ENCODE peak calls at places on chromosomes 12 and 14, in nine cellular contexts. One of them, this sample, is unnamed.

GRCh38 chr12:90922068-90922743 is 32.8 kb downstream of the CCER1 start:
- DNase-seq in activated CD8-positive, alpha-beta memory T cell treated with anti-CD3 and anti-CD28 coated beads for 24 hours: no peak
- DNase-seq in NCI-H2029: no peak
- DNase-seq in left cardiac atrium: no peak
- DNase-seq in nephron progenitor cell: no peak
- DNase-seq in NCI-H1105: no peak
- DNase-seq in tibial nerve: no peak
- DNase-seq in Caco-2: no peak
- DNase-seq in T follicular helper cell: no peak
- DNase-seq in this sample: no peak

GRCh38 chr12:862303-862911 is 87.1 kb downstream of the RAD52 start:
- DNase-seq in NCI-H2029: no peak
- DNase-seq in activated CD8-positive, alpha-beta memory T cell treated with anti-CD3 and anti-CD28 coated beads for 24 hours: no peak
- DNase-seq in NCI-H1105: no peak
- DNase-seq in T follicular helper cell: no peak
- DNase-seq in tibial nerve: no peak
- DNase-seq in nephron progenitor cell: no peak
- DNase-seq in left cardiac atrium: no peak
- DNase-seq in Caco-2: no peak
- DNase-seq in this sample: no peak

GRCh38 chr12:131621701-131622421 is 89.0 kb upstream of the SFSWAP start:
- DNase-seq in tibial nerve: no peak
- DNase-seq in activated CD8-positive, alpha-beta memory T cell treated with anti-CD3 and anti-CD28 coated beads for 24 hours: no peak
- DNase-seq in T follicular helper cell: no peak
- DNase-seq in Caco-2: no peak
- DNase-seq in NCI-H1105: no peak
- DNase-seq in NCI-H2029: no peak
- DNase-seq in left cardiac atrium: no peak
- DNase-seq in nephron progenitor cell: peak; percentile 44
- DNase-seq in this sample: no peak

GRCh38 chr12:96225003-96225855 is 31.1 kb downstream of the ELK3 start:
- DNase-seq in left cardiac atrium: peak; percentile 67
- DNase-seq in activated CD8-positive, alpha-beta memory T cell treated with anti-CD3 and anti-CD28 coated beads for 24 hours: no peak
- DNase-seq in NCI-H1105: peak; percentile 88
- DNase-seq in tibial nerve: no peak
- DNase-seq in Caco-2: no peak
- DNase-seq in nephron progenitor cell: no peak
- DNase-seq in T follicular helper cell: no peak
- DNase-seq in NCI-H2029: no peak
- DNase-seq in this sample: no peak

GRCh38 chr14:103296007-103296406 is 38.0 kb upstream of the EIF5 start:
- DNase-seq in NCI-H2029: no peak
- DNase-seq in activated CD8-positive, alpha-beta memory T cell treated with anti-CD3 and anti-CD28 coated beads for 24 hours: no peak
- DNase-seq in Caco-2: no peak
- DNase-seq in left cardiac atrium: no peak
- DNase-seq in tibial nerve: no peak
- DNase-seq in T follicular helper cell: no peak
- DNase-seq in NCI-H1105: no peak
- DNase-seq in nephron progenitor cell: no peak
- DNase-seq in this sample: peak; percentile 22

GRCh38 chr14:95499354-95499750 is 17.1 kb downstream of the SYNE3 start:
- DNase-seq in activated CD8-positive, alpha-beta memory T cell treated with anti-CD3 and anti-CD28 coated beads for 24 hours: no peak
- DNase-seq in NCI-H1105: no peak
- DNase-seq in nephron progenitor cell: no peak
- DNase-seq in tibial nerve: no peak
- DNase-seq in NCI-H2029: no peak
- DNase-seq in T follicular helper cell: no peak
- DNase-seq in Caco-2: no peak
- DNase-seq in left cardiac atrium: no peak
- DNase-seq in this sample: no peak

GRCh38 chr14:64878775-64879634 is 702 bp downstream of the SPTB start:
- DNase-seq in nephron progenitor cell: peak; percentile 44
- DNase-seq in tibial nerve: no peak
- DNase-seq in activated CD8-positive, alpha-beta memory T cell treated with anti-CD3 and anti-CD28 coated beads for 24 hours: no peak
- DNase-seq in Caco-2: no peak
- DNase-seq in T follicular helper cell: no peak
- DNase-seq in NCI-H1105: peak; percentile 70
- DNase-seq in NCI-H2029: peak; percentile 26
- DNase-seq in left cardiac atrium: peak; percentile 35
- DNase-seq in this sample: no peak

GRCh38 chr14:75559451-75560187 is 18.8 kb upstream of the FLVCR2 start:
- DNase-seq in NCI-H2029: no peak
- DNase-seq in activated CD8-positive, alpha-beta memory T cell treated with anti-CD3 and anti-CD28 coated beads for 24 hours: peak; percentile 82
- DNase-seq in nephron progenitor cell: no peak
- DNase-seq in Caco-2: no peak
- DNase-seq in tibial nerve: no peak
- DNase-seq in T follicular helper cell: no peak
- DNase-seq in left cardiac atrium: peak; percentile 42
- DNase-seq in NCI-H1105: peak; percentile 15
- DNase-seq in this sample: no peak

GRCh38 chr12:110354172-110354780 is 49.2 kb downstream of the ANAPC7 start:
- DNase-seq in Caco-2: no peak
- DNase-seq in nephron progenitor cell: no peak
- DNase-seq in activated CD8-positive, alpha-beta memory T cell treated with anti-CD3 and anti-CD28 coated beads for 24 hours: no peak
- DNase-seq in NCI-H1105: no peak
- DNase-seq in tibial nerve: no peak
- DNase-seq in T follicular helper cell: no peak
- DNase-seq in left cardiac atrium: no peak
- DNase-seq in NCI-H2029: no peak
- DNase-seq in this sample: no peak

GRCh38 chr12:90366286-90366685 is 588.7 kb downstream of the CCER1 start:
- DNase-seq in NCI-H2029: no peak
- DNase-seq in Caco-2: no peak
- DNase-seq in T follicular helper cell: no peak
- DNase-seq in nephron progenitor cell: no peak
- DNase-seq in tibial nerve: no peak
- DNase-seq in activated CD8-positive, alpha-beta memory T cell treated with anti-CD3 and anti-CD28 coated beads for 24 hours: no peak
- DNase-seq in left cardiac atrium: no peak
- DNase-seq in NCI-H1105: no peak
- DNase-seq in this sample: no peak

GRCh38 chr14:100764716-100765115 is 38.0 kb downstream of the DLK1 start:
- DNase-seq in T follicular helper cell: no peak
- DNase-seq in activated CD8-positive, alpha-beta memory T cell treated with anti-CD3 and anti-CD28 coated beads for 24 hours: no peak
- DNase-seq in NCI-H1105: no peak
- DNase-seq in Caco-2: no peak
- DNase-seq in tibial nerve: no peak
- DNase-seq in nephron progenitor cell: no peak
- DNase-seq in left cardiac atrium: no peak
- DNase-seq in NCI-H2029: no peak
- DNase-seq in this sample: no peak

GRCh38 chr12:64610092-64610659 is at the start of gene RASSF3:
- DNase-seq in Caco-2: peak; percentile 82
- DNase-seq in nephron progenitor cell: peak; percentile 84
- DNase-seq in NCI-H2029: peak; percentile 68
- DNase-seq in left cardiac atrium: peak; percentile 79
- DNase-seq in T follicular helper cell: peak; percentile 69
- DNase-seq in activated CD8-positive, alpha-beta memory T cell treated with anti-CD3 and anti-CD28 coated beads for 24 hours: peak; percentile 88
- DNase-seq in tibial nerve: peak; percentile 17
- DNase-seq in NCI-H1105: peak; percentile 40
- DNase-seq in this sample: no peak

GRCh38 chr12:125140918-125141573 is 75.8 kb downstream of the AACS start:
- DNase-seq in NCI-H2029: no peak
- DNase-seq in left cardiac atrium: no peak
- DNase-seq in NCI-H1105: no peak
- DNase-seq in nephron progenitor cell: no peak
- DNase-seq in tibial nerve: no peak
- DNase-seq in T follicular helper cell: no peak
- DNase-seq in Caco-2: no peak
- DNase-seq in activated CD8-positive, alpha-beta memory T cell treated with anti-CD3 and anti-CD28 coated beads for 24 hours: no peak
- DNase-seq in this sample: peak; percentile 27

GRCh38 chr12:77724367-77724957 is 106.2 kb upstream of the NAV3 start:
- DNase-seq in tibial nerve: no peak
- DNase-seq in NCI-H2029: peak; percentile 66
- DNase-seq in NCI-H1105: peak; percentile 35
- DNase-seq in activated CD8-positive, alpha-beta memory T cell treated with anti-CD3 and anti-CD28 coated beads for 24 hours: no peak
- DNase-seq in T follicular helper cell: no peak
- DNase-seq in Caco-2: no peak
- DNase-seq in nephron progenitor cell: no peak
- DNase-seq in left cardiac atrium: no peak
- DNase-seq in this sample: peak; percentile 35

GRCh38 chr12:14903386-14904098 is 17.9 kb upstream of the MGP start:
- DNase-seq in T follicular helper cell: no peak
- DNase-seq in Caco-2: no peak
- DNase-seq in activated CD8-positive, alpha-beta memory T cell treated with anti-CD3 and anti-CD28 coated beads for 24 hours: no peak
- DNase-seq in nephron progenitor cell: no peak
- DNase-seq in left cardiac atrium: no peak
- DNase-seq in NCI-H2029: no peak
- DNase-seq in tibial nerve: no peak
- DNase-seq in NCI-H1105: no peak
- DNase-seq in this sample: no peak

GRCh38 chr12:124335426-124336183 is 40.7 kb downstream of the RFLNA start:
- DNase-seq in NCI-H2029: no peak
- DNase-seq in left cardiac atrium: no peak
- DNase-seq in activated CD8-positive, alpha-beta memory T cell treated with anti-CD3 and anti-CD28 coated beads for 24 hours: no peak
- DNase-seq in nephron progenitor cell: no peak
- DNase-seq in NCI-H1105: no peak
- DNase-seq in T follicular helper cell: no peak
- DNase-seq in Caco-2: no peak
- DNase-seq in tibial nerve: no peak
- DNase-seq in this sample: no peak

GRCh38 chr14:42884100-42884499 is 1277.4 kb downstream of the LRFN5 start:
- DNase-seq in nephron progenitor cell: no peak
- DNase-seq in activated CD8-positive, alpha-beta memory T cell treated with anti-CD3 and anti-CD28 coated beads for 24 hours: no peak
- DNase-seq in Caco-2: no peak
- DNase-seq in T follicular helper cell: no peak
- DNase-seq in NCI-H2029: no peak
- DNase-seq in NCI-H1105: no peak
- DNase-seq in left cardiac atrium: no peak
- DNase-seq in tibial nerve: no peak
- DNase-seq in this sample: no peak

GRCh38 chr14:83085725-83086124 is 1552.1 kb upstream of the SEL1L start:
- DNase-seq in Caco-2: no peak
- DNase-seq in NCI-H1105: no peak
- DNase-seq in tibial nerve: no peak
- DNase-seq in activated CD8-positive, alpha-beta memory T cell treated with anti-CD3 and anti-CD28 coated beads for 24 hours: no peak
- DNase-seq in NCI-H2029: no peak
- DNase-seq in nephron progenitor cell: no peak
- DNase-seq in T follicular helper cell: no peak
- DNase-seq in left cardiac atrium: no peak
- DNase-seq in this sample: no peak

GRCh38 chr14:96362071-96362964 is 823 bp downstream of the ATG2B start:
- DNase-seq in left cardiac atrium: peak; percentile 36
- DNase-seq in nephron progenitor cell: peak; percentile 18
- DNase-seq in T follicular helper cell: peak; percentile 51
- DNase-seq in activated CD8-positive, alpha-beta memory T cell treated with anti-CD3 and anti-CD28 coated beads for 24 hours: peak; percentile 65
- DNase-seq in Caco-2: peak; percentile 63
- DNase-seq in tibial nerve: no peak
- DNase-seq in NCI-H2029: peak; percentile 23
- DNase-seq in NCI-H1105: peak; percentile 75
- DNase-seq in this sample: no peak

GRCh38 chr14:24071144-24071697 is at the start of gene CPNE6:
- DNase-seq in NCI-H2029: no peak
- DNase-seq in T follicular helper cell: no peak
- DNase-seq in activated CD8-positive, alpha-beta memory T cell treated with anti-CD3 and anti-CD28 coated beads for 24 hours: peak; percentile 73
- DNase-seq in Caco-2: no peak
- DNase-seq in left cardiac atrium: no peak
- DNase-seq in nephron progenitor cell: no peak
- DNase-seq in NCI-H1105: no peak
- DNase-seq in tibial nerve: no peak
- DNase-seq in this sample: no peak

GRCh38 chr12:8827551-8828347 is 5.3 kb downstream of the A2ML1 start:
- DNase-seq in activated CD8-positive, alpha-beta memory T cell treated with anti-CD3 and anti-CD28 coated beads for 24 hours: no peak
- DNase-seq in NCI-H2029: no peak
- DNase-seq in tibial nerve: no peak
- DNase-seq in NCI-H1105: no peak
- DNase-seq in Caco-2: no peak
- DNase-seq in T follicular helper cell: no peak
- DNase-seq in left cardiac atrium: no peak
- DNase-seq in nephron progenitor cell: no peak
- DNase-seq in this sample: no peak

GRCh38 chr14:97219356-97220017 is 422.3 kb downstream of the VRK1 start:
- DNase-seq in T follicular helper cell: peak; percentile 0
- DNase-seq in tibial nerve: no peak
- DNase-seq in NCI-H2029: no peak
- DNase-seq in activated CD8-positive, alpha-beta memory T cell treated with anti-CD3 and anti-CD28 coated beads for 24 hours: peak; percentile 69
- DNase-seq in left cardiac atrium: no peak
- DNase-seq in nephron progenitor cell: peak; percentile 28
- DNase-seq in Caco-2: no peak
- DNase-seq in NCI-H1105: no peak
- DNase-seq in this sample: no peak

GRCh38 chr12:120397827-120398563 is 29.0 kb upstream of the MSI1 start:
- DNase-seq in T follicular helper cell: no peak
- DNase-seq in activated CD8-positive, alpha-beta memory T cell treated with anti-CD3 and anti-CD28 coated beads for 24 hours: no peak
- DNase-seq in NCI-H2029: peak; percentile 23
- DNase-seq in left cardiac atrium: no peak
- DNase-seq in NCI-H1105: no peak
- DNase-seq in Caco-2: no peak
- DNase-seq in tibial nerve: no peak
- DNase-seq in nephron progenitor cell: no peak
- DNase-seq in this sample: no peak

GRCh38 chr14:72515779-72516770 is 377.8 kb downstream of the DPF3 start:
- DNase-seq in activated CD8-positive, alpha-beta memory T cell treated with anti-CD3 and anti-CD28 coated beads for 24 hours: no peak
- DNase-seq in NCI-H2029: no peak
- DNase-seq in tibial nerve: no peak
- DNase-seq in T follicular helper cell: no peak
- DNase-seq in NCI-H1105: no peak
- DNase-seq in nephron progenitor cell: peak; percentile 59
- DNase-seq in left cardiac atrium: no peak
- DNase-seq in Caco-2: no peak
- DNase-seq in this sample: no peak

GRCh38 chr12:75568387-75568786 is 57.0 kb upstream of the KRR1 start:
- DNase-seq in tibial nerve: no peak
- DNase-seq in NCI-H2029: no peak
- DNase-seq in left cardiac atrium: no peak
- DNase-seq in Caco-2: no peak
- DNase-seq in activated CD8-positive, alpha-beta memory T cell treated with anti-CD3 and anti-CD28 coated beads for 24 hours: no peak
- DNase-seq in NCI-H1105: peak; percentile 71
- DNase-seq in T follicular helper cell: no peak
- DNase-seq in nephron progenitor cell: no peak
- DNase-seq in this sample: no peak

GRCh38 chr14:91570021-91570420 is 59.9 kb upstream of the PPP4R3A start:
- DNase-seq in NCI-H2029: no peak
- DNase-seq in Caco-2: no peak
- DNase-seq in NCI-H1105: no peak
- DNase-seq in left cardiac atrium: no peak
- DNase-seq in tibial nerve: no peak
- DNase-seq in T follicular helper cell: no peak
- DNase-seq in activated CD8-positive, alpha-beta memory T cell treated with anti-CD3 and anti-CD28 coated beads for 24 hours: no peak
- DNase-seq in nephron progenitor cell: no peak
- DNase-seq in this sample: no peak

GRCh38 chr12:19234991-19235876 is 105.7 kb downstream of the PLEKHA5 start:
- DNase-seq in Caco-2: no peak
- DNase-seq in activated CD8-positive, alpha-beta memory T cell treated with anti-CD3 and anti-CD28 coated beads for 24 hours: no peak
- DNase-seq in left cardiac atrium: no peak
- DNase-seq in T follicular helper cell: no peak
- DNase-seq in NCI-H2029: no peak
- DNase-seq in nephron progenitor cell: no peak
- DNase-seq in NCI-H1105: no peak
- DNase-seq in tibial nerve: no peak
- DNase-seq in this sample: no peak

GRCh38 chr12:112183591-112184021 is 58.2 kb downstream of the TRAFD1 start:
- DNase-seq in NCI-H1105: no peak
- DNase-seq in NCI-H2029: no peak
- DNase-seq in nephron progenitor cell: no peak
- DNase-seq in activated CD8-positive, alpha-beta memory T cell treated with anti-CD3 and anti-CD28 coated beads for 24 hours: no peak
- DNase-seq in left cardiac atrium: no peak
- DNase-seq in Caco-2: no peak
- DNase-seq in T follicular helper cell: no peak
- DNase-seq in tibial nerve: no peak
- DNase-seq in this sample: no peak

GRCh38 chr12:49019435-49020317 is 1.1 kb upstream of the PRKAG1 start:
- DNase-seq in activated CD8-positive, alpha-beta memory T cell treated with anti-CD3 and anti-CD28 coated beads for 24 hours: peak; percentile 67
- DNase-seq in nephron progenitor cell: peak; percentile 36
- DNase-seq in NCI-H2029: no peak
- DNase-seq in left cardiac atrium: no peak
- DNase-seq in T follicular helper cell: no peak
- DNase-seq in NCI-H1105: no peak
- DNase-seq in tibial nerve: no peak
- DNase-seq in Caco-2: peak; percentile 67
- DNase-seq in this sample: no peak

GRCh38 chr14:71344506-71344905 is 437.2 kb downstream of the PCNX1 start:
- DNase-seq in NCI-H1105: no peak
- DNase-seq in NCI-H2029: no peak
- DNase-seq in nephron progenitor cell: no peak
- DNase-seq in left cardiac atrium: no peak
- DNase-seq in tibial nerve: no peak
- DNase-seq in T follicular helper cell: no peak
- DNase-seq in activated CD8-positive, alpha-beta memory T cell treated with anti-CD3 and anti-CD28 coated beads for 24 hours: no peak
- DNase-seq in Caco-2: no peak
- DNase-seq in this sample: no peak

GRCh38 chr14:49982522-49982951 is 89.7 kb downstream of the ARF6 start:
- DNase-seq in Caco-2: no peak
- DNase-seq in activated CD8-positive, alpha-beta memory T cell treated with anti-CD3 and anti-CD28 coated beads for 24 hours: no peak
- DNase-seq in T follicular helper cell: no peak
- DNase-seq in NCI-H2029: no peak
- DNase-seq in tibial nerve: no peak
- DNase-seq in nephron progenitor cell: no peak
- DNase-seq in NCI-H1105: no peak
- DNase-seq in left cardiac atrium: no peak
- DNase-seq in this sample: peak; percentile 91